ENCODE peak calls at places on chromosomes 7 and 10, in six cellular contexts. E, N, W, H, Y and V are unnamed samples.
A peak's percentile ranks its signal among the peaks of the same experiment; 100 is the strongest.

GRCh38 chr7:690478-691360 is 35.8 kb upstream of the DNAAF5 start:
- DNase-seq in E (no peak), N (no peak), W (peak; percentile 2), H (no peak), Y (peak; percentile 30), V (peak; percentile 31)

GRCh38 chr10:98196985-98197384 is 62.5 kb downstream of the R3HCC1L start:
- DNase-seq in E (no peak), N (no peak), W (no peak), H (no peak), Y (no peak), V (no peak)

GRCh38 chr7:99109108-99110051 is 34.5 kb downstream of the SMURF1 start:
- DNase-seq in E (no peak), N (peak; percentile 51), W (no peak), H (no peak), Y (no peak), V (no peak)

GRCh38 chr10:88389456-88389855 is 193.7 kb downstream of the RNLS start:
- DNase-seq in E (peak; percentile 20), N (no peak), W (peak; percentile 31), H (no peak), Y (no peak), V (no peak)

GRCh38 chr10:42950606-42951485 is 126.0 kb upstream of the RET start:
- DNase-seq in E (no peak), N (no peak), W (no peak), H (no peak), Y (peak; percentile 2), V (no peak)

GRCh38 chr10:63072951-63073350 is 60.2 kb upstream of the NRBF2 start:
- DNase-seq in E (no peak), N (no peak), W (no peak), H (no peak), Y (no peak), V (no peak)

GRCh38 chr7:47846117-47846836 is 102.0 kb downstream of the PKD1L1 start:
- DNase-seq in E (no peak), N (no peak), W (no peak), H (no peak), Y (no peak), V (no peak)

GRCh38 chr10:63718453-63718852 is 197.3 kb downstream of the REEP3 start:
- DNase-seq in E (no peak), N (no peak), W (no peak), H (no peak), Y (no peak), V (no peak)

GRCh38 chr10:5559642-5560141 is 34.9 kb downstream of the CALML3 start:
- DNase-seq in E (peak; percentile 12), N (no peak), W (no peak), H (no peak), Y (no peak), V (no peak)

GRCh38 chr10:70465832-70466231 is 12.7 kb upstream of the PALD1 start:
- DNase-seq in E (no peak), N (no peak), W (no peak), H (no peak), Y (no peak), V (no peak)

GRCh38 chr10:132094581-132095234 is 29.0 kb downstream of the JAKMIP3 start:
- DNase-seq in E (no peak), N (no peak), W (no peak), H (no peak), Y (peak; percentile 25), V (no peak)

GRCh38 chr10:109784236-109784635 is 139.1 kb downstream of the XPNPEP1 start:
- DNase-seq in E (no peak), N (no peak), W (no peak), H (no peak), Y (no peak), V (no peak)

GRCh38 chr10:34687434-34688205 is 127.5 kb downstream of the PARD3 start:
- DNase-seq in E (no peak), N (no peak), W (no peak), H (no peak), Y (no peak), V (no peak)

GRCh38 chr7:150399861-150400778 is 21.0 kb downstream of the ZNF775 start:
- DNase-seq in E (no peak), N (no peak), W (peak; percentile 4), H (no peak), Y (no peak), V (no peak)

GRCh38 chr10:127715782-127716378 is 21.1 kb upstream of the FOXI2 start:
- DNase-seq in E (no peak), N (no peak), W (no peak), H (no peak), Y (no peak), V (no peak)

GRCh38 chr10:86295791-86296190 is 70.8 kb downstream of the GRID1 start:
- DNase-seq in E (no peak), N (no peak), W (no peak), H (no peak), Y (no peak), V (no peak)

GRCh38 chr7:45697576-45698136 is 123.5 kb downstream of the ADCY1 start:
- DNase-seq in E (no peak), N (no peak), W (no peak), H (no peak), Y (no peak), V (no peak)

GRCh38 chr7:51135576-51135975 is 181.0 kb downstream of the COBL start:
- DNase-seq in E (no peak), N (no peak), W (no peak), H (no peak), Y (no peak), V (no peak)

GRCh38 chr10:45428611-45429510 is 54.8 kb downstream of the ALOX5 start:
- DNase-seq in E (no peak), N (no peak), W (no peak), H (no peak), Y (peak; percentile 48), V (no peak)

GRCh38 chr10:76883596-76883995 is 754.0 kb downstream of the KCNMA1 start:
- DNase-seq in E (no peak), N (no peak), W (no peak), H (no peak), Y (no peak), V (no peak)

GRCh38 chr7:157208758-157209413 is 70.2 kb downstream of the UBE3C start:
- DNase-seq in E (no peak), N (no peak), W (no peak), H (no peak), Y (no peak), V (no peak)

DNA sequence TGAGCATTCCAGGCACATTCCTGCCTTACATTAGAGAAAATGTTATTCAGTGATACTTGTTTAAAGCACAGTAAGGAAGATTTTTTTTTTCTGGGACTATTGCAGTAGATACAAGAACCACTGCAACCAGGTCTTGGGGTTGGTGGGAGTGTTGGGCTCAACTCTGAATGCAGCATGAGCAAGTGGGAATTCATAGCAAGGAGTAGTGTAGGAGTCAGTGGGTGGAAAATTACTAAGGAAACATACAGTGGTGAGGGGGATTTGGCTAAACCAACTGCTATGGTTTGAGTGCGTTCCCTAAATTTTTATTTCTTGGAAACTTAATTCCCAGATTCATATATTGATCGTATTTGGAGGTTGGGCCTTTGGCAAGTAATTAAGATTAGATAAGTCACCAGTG is 22.4 kb downstream of the WAC start:
- DNase-seq in E (no peak), N (no peak), W (no peak), H (no peak), Y (no peak), V (no peak)
- H3K4me1 ChIP-seq in E (peaks cover 5% of the 10 kb centered on the region), N (peaks cover 99% of the 10 kb centered on the region), W (peaks cover 60% of the 10 kb centered on the region), H (no peaks in the 10 kb centered on the region), Y (peaks cover 60% of the 10 kb centered on the region), V (peaks cover 50% of the 10 kb centered on the region)

DNA sequence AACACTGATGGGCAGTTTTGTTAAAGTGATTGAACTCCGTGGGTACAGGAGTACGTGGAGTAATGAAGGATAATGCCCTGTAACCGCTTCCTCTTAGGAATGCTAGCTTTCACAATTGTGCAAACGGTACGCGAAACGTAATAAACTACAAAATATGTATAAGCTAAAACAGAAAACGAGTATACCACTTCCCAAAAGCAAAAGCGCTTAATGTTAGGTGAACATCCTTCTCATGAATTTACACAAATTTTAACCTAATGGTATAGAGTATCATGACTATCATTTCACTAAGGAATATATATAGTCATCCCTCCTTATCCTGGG is 395 bp upstream of the ZNF25 start:
- DNase-seq in E (no peak), N (no peak), W (no peak), H (no peak), Y (no peak), V (no peak)
- TF ChIP-seq CTCF in E (no peak), N (peak; percentile 4), W (peak; percentile 4), H (no peak), Y (no peak), V (no peak)

GRCh38 chr10:22250897-22251605 is 33.2 kb upstream of the EBLN1 start:
- DNase-seq in E (no peak), N (no peak), W (no peak), H (no peak), Y (no peak), V (peak; percentile 11)

GRCh38 chr10:22252286-22252800 is 34.5 kb upstream of the EBLN1 start:
- DNase-seq in E (peak; percentile 77), N (peak; percentile 62), W (peak; percentile 27), H (peak; percentile 38), Y (peak; percentile 81), V (peak; percentile 36)

GRCh38 chr10:22252801-22253577 is 35.2 kb upstream of the EBLN1 start:
- DNase-seq in E (peak; percentile 59), N (peak; percentile 46), W (peak; percentile 26), H (no peak), Y (peak; percentile 76), V (peak; percentile 49)

GRCh38 chr10:22251751-22252285 is 34.0 kb upstream of the EBLN1 start:
- DNase-seq in E (peak; percentile 64), N (peak; percentile 69), W (peak; percentile 55), H (peak; percentile 52), Y (peak; percentile 86), V (peak; percentile 69)

GRCh38 chr10:22253578-22253882 is 35.7 kb upstream of the EBLN1 start:
- DNase-seq in E (peak; percentile 68), N (peak; percentile 53), W (peak; percentile 35), H (peak; percentile 35), Y (peak; percentile 79), V (peak; percentile 46)
- H3K4me3 ChIP-seq in E (peak overlapping the region; percentile 38), N (peak overlapping the region; percentile 83), W (peak overlapping the region; percentile 59), H (peak overlapping the region; percentile 86), Y (peak overlapping the region; percentile 72), V (peak overlapping the region; percentile 29)

GRCh38 chr10:104234934-104235333 is 2.8 kb upstream of the CFAP43 start:
- DNase-seq in E (no peak), N (no peak), W (no peak), H (no peak), Y (no peak), V (no peak)
- H3K4me1 ChIP-seq in E (no peaks in the 10 kb centered on the region), N (peaks cover 15% of the 10 kb centered on the region), W (peaks cover 14% of the 10 kb centered on the region), H (no peaks in the 10 kb centered on the region), Y (peaks cover 4% of the 10 kb centered on the region), V (no peaks in the 10 kb centered on the region)

GRCh38 chr10:29947701-29948060 is 111.7 kb downstream of the JCAD start:
- DNase-seq in E (no peak), N (no peak), W (no peak), H (no peak), Y (no peak), V (no peak)
- TF ChIP-seq CTCF in E (no peak), N (peak; percentile 28), W (no peak), H (no peak), Y (no peak), V (no peak)

GRCh38 chr10:96305019-96305418 is 785 bp downstream of the DNTT start:
- DNase-seq in E (no peak), N (no peak), W (no peak), H (no peak), Y (no peak), V (no peak)
- H3K4me3 ChIP-seq in E (no peak overlapping the region), N (no peak overlapping the region), W (no peak overlapping the region), H (no peak overlapping the region), Y (no peak overlapping the region), V (no peak overlapping the region)